ENCODE peak calls at places on chromosomes 3 and 15, in eight cellular contexts. F, H, I, R, U, O, X and M are unnamed samples.
A peak's percentile ranks its signal among the peaks of the same experiment; 100 is the strongest.

GRCh38 chr15:57696146-57696545 is 10.4 kb upstream of the POLR2M start:
- DNase-seq in F (no peak), H (no peak), I (no peak), R (peak; percentile 40), U (no peak), O (no peak), X (no peak), M (no peak)

GRCh38 chr3:128080323-128080898 is 28.2 kb downstream of the SEC61A1 start:
- DNase-seq in F (no peak), H (no peak), I (no peak), R (peak; percentile 49), U (peak; percentile 98), O (no peak), X (no peak), M (no peak)

GRCh38 chr3:107957506-107957905 is 133.3 kb downstream of the CD47 start:
- DNase-seq in F (no peak), H (no peak), I (no peak), R (peak; percentile 12), U (no peak), O (no peak), X (no peak), M (no peak)

GRCh38 chr15:35305906-35306305 is 220.8 kb upstream of the NANOGP8 start:
- DNase-seq in F (no peak), H (no peak), I (no peak), R (no peak), U (peak; percentile 92), O (no peak), X (no peak), M (no peak)

GRCh38 chr15:91135201-91136130 is 35.4 kb downstream of the SV2B start:
- DNase-seq in F (no peak), H (no peak), I (no peak), R (no peak), U (no peak), O (no peak), X (no peak), M (no peak)

GRCh38 chr3:184568918-184569829 is 7.6 kb downstream of the EPHB3 start:
- DNase-seq in F (peak; percentile 87), H (peak; percentile 81), I (peak; percentile 95), R (peak; percentile 91), U (peak; percentile 97), O (peak; percentile 90), X (no peak), M (peak; percentile 93)

GRCh38 chr3:182740710-182741109 is 52.6 kb upstream of the ATP11B start:
- DNase-seq in F (no peak), H (no peak), I (no peak), R (peak; percentile 71), U (no peak), O (no peak), X (no peak), M (no peak)

GRCh38 chr3:38758557-38758956 is 57.5 kb downstream of the SCN10A start:
- DNase-seq in F (no peak), H (no peak), I (no peak), R (no peak), U (no peak), O (no peak), X (no peak), M (no peak)

GRCh38 chr3:178097576-178097975 is 438.7 kb upstream of the KCNMB2 start:
- DNase-seq in F (no peak), H (no peak), I (peak; percentile 31), R (no peak), U (peak; percentile 95), O (no peak), X (no peak), M (peak; percentile 26)

GRCh38 chr3:15324335-15324734 is 8.1 kb downstream of the SH3BP5 start:
- DNase-seq in F (no peak), H (no peak), I (no peak), R (peak; percentile 37), U (no peak), O (peak; percentile 38), X (no peak), M (peak; percentile 76)
- H3K27ac ChIP-seq in F (peak overlapping the region; percentile 52), H (peak overlapping the region; percentile 17), I (peak overlapping the region; percentile 75), R (no peak overlapping the region), U (no peak overlapping the region), O (peak overlapping the region; percentile 33), X (no peak overlapping the region), M (no peak overlapping the region)

GRCh38 chr3:61730577-61731231 is 169.3 kb downstream of the PTPRG start:
- DNase-seq in F (no peak), H (no peak), I (no peak), R (no peak), U (no peak), O (no peak), X (no peak), M (no peak)

GRCh38 chr3:61736506-61736905 is 175.1 kb downstream of the PTPRG start:
- DNase-seq in F (no peak), H (no peak), I (no peak), R (no peak), U (peak; percentile 7), O (no peak), X (no peak), M (no peak)

GRCh38 chr3:61734980-61735731 is 173.8 kb downstream of the PTPRG start:
- DNase-seq in F (no peak), H (no peak), I (no peak), R (peak; percentile 72), U (no peak), O (no peak), X (no peak), M (no peak)

GRCh38 chr3:61733000-61733399 is 171.6 kb downstream of the PTPRG start:
- DNase-seq in F (no peak), H (no peak), I (no peak), R (no peak), U (no peak), O (no peak), X (no peak), M (no peak)

DNA sequence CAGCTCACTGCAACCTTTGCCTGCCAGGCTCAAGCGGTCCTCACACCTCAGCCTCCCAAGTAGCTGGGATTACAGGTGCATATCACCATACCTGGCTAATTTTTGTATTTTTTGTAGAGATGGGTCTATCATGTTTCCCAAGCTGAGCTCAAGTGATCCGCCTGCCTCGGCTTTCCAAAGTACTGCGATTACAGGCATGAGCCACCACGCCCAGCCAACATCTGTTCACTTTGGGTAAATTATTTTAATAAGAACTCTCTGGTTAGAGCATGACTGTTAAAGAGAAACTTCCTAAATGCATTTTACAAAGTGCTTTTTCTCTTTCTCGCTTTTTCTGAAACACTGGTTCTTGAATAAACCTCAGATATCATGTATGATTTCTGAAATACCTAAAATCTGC is 172.5 kb downstream of the PTPRG start:
- DNase-seq in F (no peak), H (no peak), I (no peak), R (no peak), U (no peak), O (peak; percentile 12), X (no peak), M (peak; percentile 63)
- H3K27ac ChIP-seq in F (no peak overlapping the region), H (no peak overlapping the region), I (peak overlapping the region; percentile 5), R (no peak overlapping the region), U (no peak overlapping the region), O (no peak overlapping the region), X (no peak overlapping the region), M (no peak overlapping the region)

GRCh38 chr3:136518102-136518501 is 234.1 kb downstream of the STAG1 start:
- DNase-seq in F (no peak), H (no peak), I (no peak), R (no peak), U (no peak), O (no peak), X (no peak), M (no peak)

GRCh38 chr3:136516095-136516494 is 236.1 kb downstream of the STAG1 start:
- DNase-seq in F (no peak), H (no peak), I (peak; percentile 12), R (no peak), U (no peak), O (no peak), X (no peak), M (no peak)

GRCh38 chr3:136513367-136513766 is 238.8 kb downstream of the STAG1 start:
- DNase-seq in F (no peak), H (no peak), I (no peak), R (no peak), U (no peak), O (no peak), X (no peak), M (no peak)

DNA sequence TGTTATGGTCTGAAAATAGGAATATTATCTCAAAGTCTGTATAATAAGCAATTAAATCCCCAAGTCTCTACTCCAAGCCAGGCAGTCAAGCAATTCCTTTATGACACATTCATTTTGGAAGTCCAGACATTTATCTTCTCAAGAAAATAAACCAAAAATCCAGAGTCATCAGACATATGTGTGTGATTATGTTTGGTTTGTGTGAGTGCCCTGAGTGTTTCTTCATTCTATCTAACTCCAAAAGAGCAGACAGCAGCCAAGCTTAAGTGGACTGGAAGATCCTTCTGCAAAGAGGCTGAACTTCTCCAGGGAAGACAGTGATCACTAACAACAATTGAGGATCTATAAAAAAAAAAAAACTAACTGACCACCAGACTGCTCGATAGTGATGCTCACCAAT is 239.8 kb downstream of the STAG1 start:
- DNase-seq in F (no peak), H (no peak), I (no peak), R (no peak), U (peak; percentile 68), O (no peak), X (no peak), M (no peak)
- H3K27ac ChIP-seq in F (no peak overlapping the region), H (no peak overlapping the region), I (no peak overlapping the region), R (no peak overlapping the region), U (peak overlapping the region; percentile 87), O (no peak overlapping the region), X (no peak overlapping the region), M (no peak overlapping the region)

DNA sequence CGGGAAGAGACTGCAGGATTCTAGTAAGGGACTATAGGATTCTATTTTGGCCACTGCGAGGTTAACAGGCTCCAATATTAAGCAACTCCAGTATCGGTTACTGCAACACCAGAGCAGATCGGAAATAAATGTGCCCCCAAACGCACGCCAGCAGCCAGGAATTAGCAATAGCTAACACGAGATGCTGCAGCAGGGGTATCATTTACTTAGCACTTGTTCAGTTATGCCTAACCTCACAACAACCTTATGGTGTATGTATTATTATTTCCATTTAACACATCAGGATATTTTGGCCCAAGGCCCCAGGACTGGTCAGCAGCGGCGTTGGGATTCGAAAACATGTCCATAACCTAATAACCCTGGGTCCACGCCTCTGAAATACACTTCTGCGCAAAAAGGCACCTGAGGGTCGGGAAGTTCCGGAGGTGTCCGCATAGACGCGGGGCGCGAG is 795 bp downstream of the PIK3CB start:
- DNase-seq in F (peak; percentile 74), H (no peak), I (no peak), R (peak; percentile 38), U (peak; percentile 24), O (no peak), X (no peak), M (no peak)
- H3K27ac ChIP-seq in F (peak overlapping the region; percentile 94), H (peak overlapping the region; percentile 91), I (peak overlapping the region; percentile 95), R (peak overlapping the region; percentile 96), U (no peak overlapping the region), O (peak overlapping the region; percentile 96), X (peak overlapping the region; percentile 81), M (peak overlapping the region; percentile 65)

GRCh38 chr15:48855501-48856440 is 22.2 kb upstream of the EID1 start:
- DNase-seq in F (no peak), H (no peak), I (no peak), R (peak; percentile 63), U (peak; percentile 62), O (peak; percentile 16), X (no peak), M (no peak)
- H3K27ac ChIP-seq in F (no peak overlapping the region), H (no peak overlapping the region), I (no peak overlapping the region), R (no peak overlapping the region), U (no peak overlapping the region), O (no peak overlapping the region), X (no peak overlapping the region), M (no peak overlapping the region)

GRCh38 chr3:8668216-8668615 is 23.6 kb upstream of the SSUH2 start:
- DNase-seq in F (no peak), H (no peak), I (no peak), R (no peak), U (peak; percentile 17), O (no peak), X (no peak), M (no peak)
- H3K27ac ChIP-seq in F (no peak overlapping the region), H (no peak overlapping the region), I (no peak overlapping the region), R (no peak overlapping the region), U (no peak overlapping the region), O (no peak overlapping the region), X (no peak overlapping the region), M (no peak overlapping the region)